ENCODE peak calls at places on chromosome 14, in eight cellular contexts. I, E, R, X, N, A, F and P are unnamed samples.
A peak's percentile ranks its signal among the peaks of the same experiment; 100 is the strongest.

GRCh38 chr14:49314756-49315155 is 271.4 kb downstream of the RPS29 start:
- DNase-seq in X (no peak), E (no peak), A (no peak), R (no peak), I (no peak), F (no peak), N (no peak), P (no peak)

GRCh38 chr14:101058571-101058970 is 155.0 kb upstream of the RTL1 start:
- DNase-seq in R (no peak), A (no peak), X (peak; percentile 91), F (no peak), I (no peak), N (no peak), E (no peak), P (no peak)

GRCh38 chr14:20302042-20302761 is 3.5 kb downstream of the TTC5 start:
- DNase-seq in F (no peak), N (no peak), E (no peak), I (no peak), R (no peak), X (no peak), A (peak; percentile 61), P (no peak)

GRCh38 chr14:64444984-64445845 is 20.1 kb upstream of the AKAP5 start:
- DNase-seq in R (no peak), N (peak; percentile 84), X (peak; percentile 84), F (peak; percentile 56), E (no peak), A (peak; percentile 16), I (no peak), P (peak; percentile 73)

GRCh38 chr14:32327255-32327961 is 1.7 kb upstream of the AKAP6 start:
- DNase-seq in X (no peak), A (no peak), R (no peak), N (no peak), I (no peak), F (no peak), E (no peak), P (no peak)

GRCh38 chr14:24058260-24058950 is 6.6 kb downstream of the CARMIL3 start:
- DNase-seq in N (no peak), A (peak; percentile 59), F (peak; percentile 91), R (peak; percentile 89), I (peak; percentile 78), E (peak; percentile 88), X (peak; percentile 44), P (peak; percentile 70)

GRCh38 chr14:32419429-32419828 is 90.3 kb downstream of the AKAP6 start:
- DNase-seq in X (no peak), N (no peak), E (no peak), A (no peak), I (no peak), R (no peak), F (no peak), P (no peak)

GRCh38 chr14:77267937-77268699 is 2.9 kb downstream of the NGB start:
- DNase-seq in N (no peak), R (no peak), A (no peak), I (no peak), F (no peak), E (no peak), X (no peak), P (no peak)

GRCh38 chr14:102323102-102323501 is 3.6 kb downstream of the ZNF839 start:
- DNase-seq in X (peak; percentile 71), R (peak; percentile 71), A (no peak), I (peak; percentile 82), N (no peak), F (peak; percentile 70), E (peak; percentile 52), P (peak; percentile 76)

GRCh38 chr14:102885686-102886447 is 36.6 kb upstream of the AMN start:
- DNase-seq in E (no peak), R (no peak), I (no peak), F (no peak), N (no peak), A (no peak), X (no peak), P (no peak)

DNA sequence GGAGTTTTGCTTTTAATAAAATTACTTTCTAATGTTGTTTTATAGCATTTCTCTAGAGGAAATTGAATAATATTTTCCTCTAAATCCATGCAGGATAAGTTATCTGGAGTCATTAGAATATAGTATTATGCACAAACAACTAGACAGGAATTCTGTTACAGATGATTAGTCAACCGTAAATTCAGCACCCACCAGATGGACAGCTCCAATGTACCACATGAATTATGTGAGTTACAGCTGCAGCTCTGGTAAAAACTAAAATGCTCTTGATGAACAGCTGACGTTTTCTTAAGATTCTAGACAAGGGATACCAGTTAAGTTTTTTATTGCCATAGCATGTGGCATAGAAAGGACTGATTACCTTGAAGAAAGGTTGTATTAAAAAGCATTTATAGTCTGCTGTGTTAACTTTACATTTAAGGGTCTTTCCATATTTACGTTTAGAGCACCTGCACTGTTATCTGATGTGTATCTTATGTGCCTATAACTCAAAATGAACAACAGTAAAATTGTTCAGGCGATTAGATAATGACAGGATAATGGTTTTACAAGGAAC is 321.4 kb upstream of the LRFN5 start:
- DNase-seq in I (no peak), A (peak; percentile 16), F (no peak), R (peak; percentile 40), X (no peak), E (peak; percentile 41), N (no peak), P (peak; percentile 47)
- TF ChIP-seq MAX in I (no peak), A (no peak), F (no peak), R (no peak), X (no peak), E (no peak), N (no peak), P (peak; percentile 14)

GRCh38 chr14:35385042-35385839 is 19.3 kb downstream of the NFKBIA start:
- DNase-seq in E (no peak), A (peak; percentile 84), N (no peak), I (peak; percentile 56), R (peak; percentile 85), X (peak; percentile 37), F (peak; percentile 67), P (peak; percentile 69)

GRCh38 chr14:35387713-35388579 is 16.6 kb downstream of the NFKBIA start:
- DNase-seq in I (no peak), X (no peak), R (no peak), F (no peak), N (no peak), A (no peak), E (no peak), P (no peak)

GRCh38 chr14:35387209-35387608 is 17.3 kb downstream of the NFKBIA start:
- DNase-seq in X (no peak), N (no peak), I (no peak), E (no peak), F (no peak), R (no peak), A (peak; percentile 28), P (no peak)

GRCh38 chr14:35388656-35389314 is 15.8 kb downstream of the NFKBIA start:
- DNase-seq in X (no peak), N (no peak), F (no peak), I (no peak), A (no peak), E (no peak), R (no peak), P (no peak)

GRCh38 chr14:35386673-35387125 is 17.9 kb downstream of the NFKBIA start:
- DNase-seq in N (no peak), E (no peak), X (no peak), A (peak; percentile 92), I (no peak), F (no peak), R (no peak), P (no peak)
- TF ChIP-seq CTCF in N (no peak), E (no peak), X (no peak), A (no peak), I (no peak), F (no peak), R (no peak), P (no peak)

DNA sequence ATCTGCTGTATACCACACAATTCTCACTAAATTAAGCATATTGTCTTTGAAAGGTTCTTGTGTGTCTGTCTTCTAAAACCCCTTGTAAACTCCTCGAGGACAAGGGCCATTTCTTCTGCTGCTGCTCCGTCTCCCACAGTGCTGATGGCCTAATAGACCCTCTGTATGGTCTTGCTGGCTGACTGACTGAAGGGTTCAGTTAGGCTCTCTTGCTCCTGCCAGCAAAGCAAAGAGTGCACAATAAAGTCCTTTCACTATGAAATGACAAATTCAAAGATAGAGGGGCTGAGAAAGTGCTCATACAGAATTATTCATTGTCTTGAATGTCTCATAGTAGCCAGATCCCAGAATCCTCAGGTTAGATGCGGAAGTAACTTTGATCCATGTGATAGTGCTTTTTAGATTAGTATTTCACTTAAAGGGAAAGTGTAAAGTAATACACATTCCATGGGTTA is 14.3 kb upstream of the RIOX1 start:
- DNase-seq in R (no peak), I (no peak), A (no peak), E (no peak), N (no peak), F (no peak), X (no peak), P (no peak)
- TF ChIP-seq MAX in R (no peak), I (no peak), A (no peak), E (no peak), N (no peak), F (no peak), X (no peak), P (no peak)

GRCh38 chr14:90726656-90727055 is 89.6 kb downstream of the TTC7B start:
- DNase-seq in A (no peak), R (no peak), F (no peak), I (no peak), E (peak; percentile 24), N (no peak), X (no peak), P (no peak)
- TF ChIP-seq CTCF in A (no peak), R (no peak), F (no peak), I (no peak), E (no peak), N (no peak), X (no peak), P (no peak)